ENCODE peak calls at places on chromosomes 11 and 22, in four cellular contexts. One of them, this sample, is unnamed.
A peak's percentile ranks its signal among the peaks of the same experiment; 100 is the strongest.

GRCh38 chr11:1235615-1236315 is 12.9 kb downstream of the MUC5B start:
- DNase-seq in upper lobe of right lung: peak; percentile 61
- DNase-seq in heart right ventricle: peak; percentile 2
- DNase-seq in brain microvascular endothelial cell: no peak
- DNase-seq in this sample: no peak

GRCh38 chr11:97786961-97787360 is 1233.8 kb upstream of the CNTN5 start:
- DNase-seq in upper lobe of right lung: no peak
- DNase-seq in heart right ventricle: no peak
- DNase-seq in brain microvascular endothelial cell: no peak
- DNase-seq in this sample: no peak

GRCh38 chr11:106461839-106462545 is 384.5 kb downstream of the AASDHPPT start:
- DNase-seq in upper lobe of right lung: no peak
- DNase-seq in heart right ventricle: no peak
- DNase-seq in brain microvascular endothelial cell: peak; percentile 75
- DNase-seq in this sample: no peak

GRCh38 chr22:48478529-48479265 is 1349.0 kb downstream of the BRD1 start:
- DNase-seq in upper lobe of right lung: no peak
- DNase-seq in heart right ventricle: no peak
- DNase-seq in brain microvascular endothelial cell: no peak
- DNase-seq in this sample: no peak

GRCh38 chr11:19713221-19714092 is 820 bp downstream of the NAV2 start:
- DNase-seq in upper lobe of right lung: no peak
- DNase-seq in heart right ventricle: peak; percentile 31
- DNase-seq in brain microvascular endothelial cell: peak; percentile 4
- DNase-seq in this sample: peak; percentile 8

GRCh38 chr22:39612811-39613548 is 42.4 kb downstream of the CACNA1I start:
- DNase-seq in upper lobe of right lung: no peak
- DNase-seq in heart right ventricle: no peak
- DNase-seq in brain microvascular endothelial cell: no peak
- DNase-seq in this sample: no peak

GRCh38 chr11:31487848-31488247 is 21.6 kb downstream of the IMMP1L start:
- DNase-seq in upper lobe of right lung: no peak
- DNase-seq in heart right ventricle: no peak
- DNase-seq in brain microvascular endothelial cell: peak; percentile 51
- DNase-seq in this sample: peak; percentile 76

GRCh38 chr22:37229012-37229804 is 14.9 kb downstream of the RAC2 start:
- DNase-seq in upper lobe of right lung: no peak
- DNase-seq in heart right ventricle: no peak
- DNase-seq in brain microvascular endothelial cell: peak; percentile 54
- DNase-seq in this sample: peak; percentile 82

GRCh38 chr11:128765571-128766530 is 72.0 kb downstream of the FLI1 start:
- DNase-seq in upper lobe of right lung: no peak
- DNase-seq in heart right ventricle: no peak
- DNase-seq in brain microvascular endothelial cell: no peak
- DNase-seq in this sample: peak; percentile 22

GRCh38 chr22:31253949-31254348 is 38.3 kb downstream of the PIK3IP1 start:
- DNase-seq in upper lobe of right lung: peak; percentile 74
- DNase-seq in heart right ventricle: peak; percentile 34
- DNase-seq in brain microvascular endothelial cell: no peak
- DNase-seq in this sample: no peak

GRCh38 chr22:23823331-23823791 is 15.4 kb downstream of the DERL3 start:
- DNase-seq in upper lobe of right lung: no peak
- DNase-seq in heart right ventricle: no peak
- DNase-seq in brain microvascular endothelial cell: peak; percentile 21
- DNase-seq in this sample: no peak

GRCh38 chr11:61577383-61578118 is 3.3 kb downstream of the SYT7 start:
- DNase-seq in upper lobe of right lung: no peak
- DNase-seq in heart right ventricle: peak; percentile 50
- DNase-seq in brain microvascular endothelial cell: no peak
- DNase-seq in this sample: no peak

GRCh38 chr11:81237139-81237538 is 1496.5 kb downstream of the FAM181B start:
- DNase-seq in upper lobe of right lung: no peak
- DNase-seq in heart right ventricle: no peak
- DNase-seq in brain microvascular endothelial cell: peak; percentile 64
- DNase-seq in this sample: peak; percentile 50

GRCh38 chr11:65988791-65989592 is 13.0 kb downstream of the EIF1AD start:
- DNase-seq in upper lobe of right lung: no peak
- DNase-seq in heart right ventricle: peak; percentile 56
- DNase-seq in brain microvascular endothelial cell: peak; percentile 95
- DNase-seq in this sample: peak; percentile 96

GRCh38 chr11:132072044-132072879 is 701.8 kb downstream of the NTM start:
- DNase-seq in upper lobe of right lung: no peak
- DNase-seq in heart right ventricle: no peak
- DNase-seq in brain microvascular endothelial cell: peak; percentile 96
- DNase-seq in this sample: peak; percentile 98

GRCh38 chr11:33701831-33702230 is 1.2 kb upstream of the C11orf91 start:
- DNase-seq in upper lobe of right lung: no peak
- DNase-seq in heart right ventricle: no peak
- DNase-seq in brain microvascular endothelial cell: peak; percentile 87
- DNase-seq in this sample: peak; percentile 82

GRCh38 chr11:62601114-62601363 is 626 bp downstream of the MTA2 start:
- DNase-seq in upper lobe of right lung: no peak
- DNase-seq in heart right ventricle: peak; percentile 69
- DNase-seq in brain microvascular endothelial cell: no peak
- DNase-seq in this sample: no peak

GRCh38 chr11:76313913-76314740 is 66.8 kb downstream of the THAP12 start:
- DNase-seq in upper lobe of right lung: no peak
- DNase-seq in heart right ventricle: no peak
- DNase-seq in brain microvascular endothelial cell: no peak
- DNase-seq in this sample: peak; percentile 18

GRCh38 chr22:19178065-19178658 is 374 bp downstream of the SLC25A1 start:
- DNase-seq in upper lobe of right lung: peak; percentile 83
- DNase-seq in heart right ventricle: peak; percentile 52
- DNase-seq in brain microvascular endothelial cell: no peak
- DNase-seq in this sample: peak; percentile 30

GRCh38 chr11:65258988-65259387 is 2.8 kb upstream of the POLA2 start:
- DNase-seq in upper lobe of right lung: no peak
- DNase-seq in heart right ventricle: no peak
- DNase-seq in brain microvascular endothelial cell: no peak
- DNase-seq in this sample: no peak

GRCh38 chr11:6418958-6419611 is at the start of gene APBB1:
- DNase-seq in upper lobe of right lung: peak; percentile 86
- DNase-seq in heart right ventricle: peak; percentile 77
- DNase-seq in brain microvascular endothelial cell: peak; percentile 47
- DNase-seq in this sample: peak; percentile 38

GRCh38 chr11:100918551-100919500 is 210.8 kb downstream of the PGR start:
- DNase-seq in upper lobe of right lung: no peak
- DNase-seq in heart right ventricle: no peak
- DNase-seq in brain microvascular endothelial cell: peak; percentile 36
- DNase-seq in this sample: peak; percentile 55

GRCh38 chr11:46006418-46007070 is 84.1 kb downstream of the LARGE2 start:
- DNase-seq in upper lobe of right lung: no peak
- DNase-seq in heart right ventricle: no peak
- DNase-seq in brain microvascular endothelial cell: peak; percentile 68
- DNase-seq in this sample: peak; percentile 80

GRCh38 chr11:129969973-129970372 is 32.7 kb downstream of the PRDM10 start:
- DNase-seq in upper lobe of right lung: no peak
- DNase-seq in heart right ventricle: no peak
- DNase-seq in brain microvascular endothelial cell: no peak
- DNase-seq in this sample: no peak

GRCh38 chr11:129880311-129880710 is 15.1 kb downstream of the NFRKB start:
- DNase-seq in upper lobe of right lung: no peak
- DNase-seq in heart right ventricle: no peak
- DNase-seq in brain microvascular endothelial cell: no peak
- DNase-seq in this sample: no peak

GRCh38 chr11:125971618-125972017 is 25.8 kb downstream of the VSIG10L2 start:
- DNase-seq in upper lobe of right lung: no peak
- DNase-seq in heart right ventricle: no peak
- DNase-seq in brain microvascular endothelial cell: no peak
- DNase-seq in this sample: no peak

GRCh38 chr11:33237039-33237597 is 20.1 kb upstream of the HIPK3 start:
- DNase-seq in upper lobe of right lung: no peak
- DNase-seq in heart right ventricle: no peak
- DNase-seq in brain microvascular endothelial cell: no peak
- DNase-seq in this sample: no peak

GRCh38 chr22:19974233-19974861 is 32.7 kb upstream of the TXNRD2 start:
- DNase-seq in upper lobe of right lung: no peak
- DNase-seq in heart right ventricle: no peak
- DNase-seq in brain microvascular endothelial cell: peak; percentile 42
- DNase-seq in this sample: peak; percentile 77

GRCh38 chr11:117923773-117924172 is 5.4 kb downstream of the TMPRSS13 start:
- DNase-seq in upper lobe of right lung: no peak
- DNase-seq in heart right ventricle: no peak
- DNase-seq in brain microvascular endothelial cell: no peak
- DNase-seq in this sample: no peak

GRCh38 chr22:19046719-19047609 is 75.2 kb downstream of the DGCR2 start:
- DNase-seq in upper lobe of right lung: peak; percentile 33
- DNase-seq in heart right ventricle: no peak
- DNase-seq in brain microvascular endothelial cell: no peak
- DNase-seq in this sample: no peak

GRCh38 chr11:13016415-13016814 is 7.3 kb downstream of the RASSF10 start:
- DNase-seq in upper lobe of right lung: no peak
- DNase-seq in heart right ventricle: no peak
- DNase-seq in brain microvascular endothelial cell: no peak
- DNase-seq in this sample: no peak
- TF ChIP-seq CTCF in upper lobe of right lung: no peak
- TF ChIP-seq CTCF in heart right ventricle: no peak
- TF ChIP-seq CTCF in brain microvascular endothelial cell: no peak
- TF ChIP-seq CTCF in this sample: no peak

DNA sequence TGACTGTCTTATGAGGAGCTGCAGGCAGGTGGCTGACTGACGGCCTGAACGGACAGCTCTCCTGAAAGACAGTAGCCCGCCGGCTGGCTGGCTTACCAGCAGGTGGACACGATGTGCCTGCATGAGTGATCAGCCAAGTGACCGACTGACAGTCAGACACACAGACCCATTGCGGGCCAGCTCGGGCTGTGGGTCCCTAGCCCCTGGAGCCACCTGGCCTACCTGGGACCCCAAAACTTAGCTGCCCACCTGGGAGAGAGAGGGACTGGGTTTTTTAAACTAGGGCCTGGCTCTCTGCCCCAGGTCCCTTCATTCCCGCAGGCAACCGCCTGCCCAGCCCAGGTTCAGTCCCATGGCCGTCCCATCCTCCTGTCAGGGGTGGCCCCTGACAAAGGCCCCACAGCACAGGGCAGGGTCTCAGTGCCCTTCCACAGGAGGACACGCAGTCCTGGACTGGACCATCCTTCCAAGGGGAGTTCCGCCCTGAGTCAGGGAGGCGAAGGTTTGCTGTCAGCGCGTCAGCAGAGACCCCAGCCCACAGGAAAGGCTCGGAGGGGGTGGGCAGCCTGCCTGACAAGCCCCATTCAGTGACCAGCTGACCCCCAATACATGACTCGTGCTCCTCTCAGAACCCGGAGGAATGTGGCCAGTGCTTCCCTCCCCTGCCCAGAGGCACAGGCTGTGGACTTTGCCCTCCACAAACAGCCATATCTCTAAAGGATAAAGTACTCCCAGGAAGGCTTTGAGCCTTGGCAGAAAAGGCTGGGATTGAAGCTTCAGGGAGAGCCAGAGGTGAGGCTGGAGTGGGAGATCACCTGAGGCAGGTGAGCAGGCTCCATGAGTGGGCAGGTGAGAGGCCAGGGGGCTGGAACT is 8.4 kb downstream of the SLCO2B1 start:
- DNase-seq in upper lobe of right lung: no peak
- DNase-seq in heart right ventricle: no peak
- DNase-seq in brain microvascular endothelial cell: no peak
- DNase-seq in this sample: no peak
- H3K4me3 ChIP-seq in upper lobe of right lung: peak overlapping the region; percentile 26
- H3K4me3 ChIP-seq in heart right ventricle: no peak overlapping the region
- H3K4me3 ChIP-seq in brain microvascular endothelial cell: no peak overlapping the region
- H3K4me3 ChIP-seq in this sample: no peak overlapping the region

GRCh38 chr11:124667601-124668000 is 5.9 kb downstream of the SIAE start:
- DNase-seq in upper lobe of right lung: no peak
- DNase-seq in heart right ventricle: no peak
- DNase-seq in brain microvascular endothelial cell: no peak
- DNase-seq in this sample: no peak

GRCh38 chr11:124670732-124671131 is 2.8 kb downstream of the SIAE start:
- DNase-seq in upper lobe of right lung: no peak
- DNase-seq in heart right ventricle: no peak
- DNase-seq in brain microvascular endothelial cell: no peak
- DNase-seq in this sample: no peak

GRCh38 chr11:124673333-124674167 is at the start of the genes SIAE and SPA17:
- DNase-seq in upper lobe of right lung: peak; percentile 98
- DNase-seq in heart right ventricle: peak; percentile 96
- DNase-seq in brain microvascular endothelial cell: peak; percentile 90
- DNase-seq in this sample: peak; percentile 98

GRCh38 chr11:124672531-124673215 is 866 bp downstream of the SIAE start:
- DNase-seq in upper lobe of right lung: no peak
- DNase-seq in heart right ventricle: no peak
- DNase-seq in brain microvascular endothelial cell: no peak
- DNase-seq in this sample: no peak

DNA sequence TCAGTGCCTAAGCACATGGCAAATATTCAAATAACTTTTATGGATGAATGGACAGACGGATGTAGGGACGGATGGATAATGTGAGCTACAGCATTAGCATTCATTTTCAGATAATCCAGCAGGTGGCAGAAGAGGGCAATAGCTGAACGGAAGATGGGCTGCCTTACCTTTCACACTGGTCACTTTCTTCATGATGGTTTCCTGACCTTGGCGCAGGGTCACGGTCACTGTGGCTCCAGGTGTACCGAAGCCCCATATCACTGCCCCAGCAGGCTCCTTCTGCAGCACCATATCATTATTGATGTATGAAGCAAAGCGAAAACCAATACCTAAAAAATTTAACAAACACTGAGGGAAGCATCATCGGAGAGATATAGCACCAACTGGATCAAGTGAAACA is 4.3 kb downstream of the SIAE start:
- DNase-seq in upper lobe of right lung: no peak
- DNase-seq in heart right ventricle: no peak
- DNase-seq in brain microvascular endothelial cell: peak; percentile 44
- DNase-seq in this sample: peak; percentile 48
- TF ChIP-seq CTCF in upper lobe of right lung: peak; percentile 86
- TF ChIP-seq CTCF in heart right ventricle: peak; percentile 84
- TF ChIP-seq CTCF in brain microvascular endothelial cell: peak; percentile 81
- TF ChIP-seq CTCF in this sample: peak; percentile 69

GRCh38 chr22:50516068-50516467 is 8.0 kb downstream of the NCAPH2 start:
- DNase-seq in upper lobe of right lung: no peak
- DNase-seq in heart right ventricle: no peak
- DNase-seq in brain microvascular endothelial cell: no peak
- DNase-seq in this sample: no peak

GRCh38 chr22:50517495-50518260 is 7.7 kb downstream of the SCO2 start:
- DNase-seq in upper lobe of right lung: no peak
- DNase-seq in heart right ventricle: no peak
- DNase-seq in brain microvascular endothelial cell: no peak
- DNase-seq in this sample: no peak

GRCh38 chr22:50516891-50517290 is 8.5 kb downstream of the SCO2 start:
- DNase-seq in upper lobe of right lung: no peak
- DNase-seq in heart right ventricle: no peak
- DNase-seq in brain microvascular endothelial cell: no peak
- DNase-seq in this sample: no peak

GRCh38 chr22:50508897-50509296 is 873 bp downstream of the NCAPH2 start:
- DNase-seq in upper lobe of right lung: no peak
- DNase-seq in heart right ventricle: no peak
- DNase-seq in brain microvascular endothelial cell: no peak
- DNase-seq in this sample: no peak

DNA sequence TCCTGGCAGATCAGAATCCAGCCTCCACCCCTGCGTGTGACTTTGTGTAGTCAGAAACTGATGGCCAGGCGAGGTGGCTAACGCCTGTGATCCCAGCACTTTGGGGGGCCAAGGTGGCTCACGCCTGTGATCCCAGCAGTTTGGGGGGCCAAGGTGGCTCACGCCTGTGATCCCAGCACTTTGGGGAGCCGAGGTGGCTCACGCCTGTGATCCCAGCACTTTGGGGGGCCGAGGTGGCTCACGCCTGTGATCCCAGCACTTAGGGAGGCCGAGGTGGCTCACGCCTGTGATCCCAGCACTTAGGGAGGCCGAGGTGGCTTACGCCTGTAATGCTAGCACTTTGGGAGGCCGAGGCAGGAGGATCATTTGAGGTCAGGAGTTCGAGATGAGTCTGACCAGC is 5.2 kb downstream of the NCAPH2 start:
- DNase-seq in upper lobe of right lung: no peak
- DNase-seq in heart right ventricle: no peak
- DNase-seq in brain microvascular endothelial cell: no peak
- DNase-seq in this sample: no peak
- H3K4me3 ChIP-seq in upper lobe of right lung: no peak overlapping the region
- H3K4me3 ChIP-seq in heart right ventricle: no peak overlapping the region
- H3K4me3 ChIP-seq in brain microvascular endothelial cell: no peak overlapping the region
- H3K4me3 ChIP-seq in this sample: no peak overlapping the region